ENCODE peak calls at places on chromosomes 7 and 10, in five cellular contexts. K is fibroblast of the aortic adventitia, C is A549, A is thyroid gland, G is fibroblast of lung. J is an unnamed sample.

GRCh38 chr10:103139803-103140202 is 53.3 kb downstream of the NT5C2 start:
- DNase-seq in K (no peak), C (no peak), A (no peak), G (no peak), J (no peak)

GRCh38 chr10:119803264-119803663 is 69.4 kb downstream of the MCMBP start:
- DNase-seq in K (peak), C (no peak), A (no peak), G (peak), J (peak)

GRCh38 chr7:38630720-38631673 is at the start of gene AMPH:
- DNase-seq in K (peak), C (no peak), A (no peak), G (peak), J (peak)

GRCh38 chr10:510415-510881 is 179.0 kb downstream of the DIP2C start:
- DNase-seq in K (peak), C (no peak), A (no peak), G (no peak), J (peak)

GRCh38 chr7:131608112-131608498 is 51.7 kb upstream of the PODXL start:
- DNase-seq in K (no peak), C (no peak), A (no peak), G (no peak), J (no peak)

GRCh38 chr10:126240483-126240882 is 147.8 kb downstream of the ADAM12 start:
- DNase-seq in K (no peak), C (no peak), A (peak), G (no peak), J (peak)

GRCh38 chr7:47379629-47380324 is 202.1 kb downstream of the TNS3 start:
- DNase-seq in K (peak), C (no peak), A (peak), G (peak), J (peak)

GRCh38 chr10:6185039-6185716 is 17.6 kb upstream of the PFKFB3 start:
- DNase-seq in K (no peak), C (no peak), A (no peak), G (no peak), J (no peak)

GRCh38 chr10:126137557-126138221 is 241.3 kb downstream of the FANK1 start:
- DNase-seq in K (no peak), C (no peak), A (no peak), G (peak), J (peak)

GRCh38 chr7:47875998-47876744 is 72.1 kb downstream of the PKD1L1 start:
- DNase-seq in K (no peak), C (no peak), A (no peak), G (no peak), J (no peak)

GRCh38 chr7:159175792-159176191 is 31.1 kb upstream of the VIPR2 start:
- DNase-seq in K (no peak), C (no peak), A (no peak), G (no peak), J (no peak)

GRCh38 chr10:132860527-132860926 is 74.6 kb upstream of the NKX6-2 start:
- DNase-seq in K (no peak), C (no peak), A (no peak), G (no peak), J (no peak)

GRCh38 chr10:6667679-6668270 is 87.7 kb upstream of the PRKCQ start:
- DNase-seq in K (peak), C (peak), A (peak), G (peak), J (peak)

GRCh38 chr7:35991511-35992232 is 161.4 kb upstream of the EEPD1 start:
- DNase-seq in K (no peak), C (no peak), A (no peak), G (no peak), J (no peak)

GRCh38 chr10:85607296-85607695 is 759.3 kb downstream of the GRID1 start:
- DNase-seq in K (no peak), C (no peak), A (no peak), G (no peak), J (no peak)

GRCh38 chr7:135616136-135616535 is 46.2 kb upstream of the STMP1 start:
- DNase-seq in K (no peak), C (no peak), A (no peak), G (no peak), J (no peak)

GRCh38 chr7:77327932-77328628 is 88.1 kb downstream of the GSAP start:
- DNase-seq in K (no peak), C (no peak), A (peak), G (no peak), J (no peak)

GRCh38 chr7:77328669-77329068 is 87.5 kb downstream of the GSAP start:
- DNase-seq in K (peak), C (no peak), A (no peak), G (peak), J (peak)

GRCh38 chr7:77329466-77330168 is 86.5 kb downstream of the GSAP start:
- DNase-seq in K (no peak), C (no peak), A (no peak), G (no peak), J (no peak)

GRCh38 chr7:77327067-77327931 is 88.8 kb downstream of the GSAP start:
- DNase-seq in K (peak), C (no peak), A (peak), G (peak), J (peak)

DNA sequence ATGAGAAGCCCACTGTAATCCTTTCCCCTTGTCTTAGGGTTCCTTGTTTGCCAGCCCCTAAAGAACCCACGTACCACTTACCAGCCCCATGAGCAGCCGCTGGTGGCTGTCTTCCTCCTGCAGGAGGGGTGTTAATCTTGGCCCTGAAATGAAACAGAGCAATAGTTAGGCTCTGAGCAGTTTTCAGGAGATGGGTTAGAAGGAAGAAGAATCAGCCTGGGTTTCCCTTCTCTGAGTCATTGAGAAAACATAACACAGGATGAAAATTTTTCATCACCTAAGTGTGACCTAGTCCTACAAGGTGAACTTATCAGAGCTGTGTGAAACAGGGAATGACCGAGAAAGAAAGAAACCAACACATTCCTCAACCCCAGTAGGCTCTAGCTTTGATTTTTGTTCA is 90.0 kb downstream of the GSAP start:
- DNase-seq in K (no peak), C (no peak), A (no peak), G (no peak), J (peak)
- TF ChIP-seq CTCF in K (no peak), C (no peak), A (no peak), G (no peak), J (no peak)

GRCh38 chr7:86916277-86916825 is 143.1 kb downstream of the ELAPOR2 start:
- DNase-seq in K (no peak), C (no peak), A (no peak), G (no peak), J (no peak)

GRCh38 chr7:86913709-86914108 is 145.7 kb downstream of the ELAPOR2 start:
- DNase-seq in K (peak), C (no peak), A (no peak), G (peak), J (peak)

GRCh38 chr7:86914468-86915054 is 144.9 kb downstream of the ELAPOR2 start:
- DNase-seq in K (peak), C (no peak), A (no peak), G (peak), J (peak)

GRCh38 chr7:86908948-86909347 is 150.5 kb downstream of the ELAPOR2 start:
- DNase-seq in K (peak), C (no peak), A (no peak), G (peak), J (peak)

DNA sequence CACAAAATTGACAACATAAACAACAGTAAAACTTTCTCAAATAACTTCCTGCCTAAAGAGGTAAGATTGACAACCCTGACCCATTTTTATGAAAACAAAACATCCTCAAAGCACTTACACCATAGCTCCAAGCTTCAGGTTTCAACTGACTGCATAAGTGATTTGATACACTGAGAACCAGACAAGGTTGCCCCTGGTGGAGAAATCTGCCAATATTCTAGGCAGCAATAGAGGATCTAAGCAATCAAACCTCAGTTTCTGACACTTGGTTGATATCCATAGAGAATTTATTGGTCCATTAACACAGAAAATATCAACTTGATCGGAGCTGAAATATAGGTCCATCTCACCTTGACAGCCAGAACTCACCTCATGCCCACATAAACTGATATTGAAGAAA is 147.8 kb downstream of the ELAPOR2 start:
- DNase-seq in K (no peak), C (no peak), A (no peak), G (no peak), J (no peak)
- TF ChIP-seq CTCF in K (no peak), C (no peak), A (no peak), G (no peak), J (no peak)

GRCh38 chr10:84541289-84541637 is 212.9 kb downstream of the CCSER2 start:
- DNase-seq in K (no peak), C (no peak), A (peak), G (no peak), J (no peak)
- TF ChIP-seq CTCF in K (no peak), C (no peak), A (peak), G (no peak), J (peak)

DNA sequence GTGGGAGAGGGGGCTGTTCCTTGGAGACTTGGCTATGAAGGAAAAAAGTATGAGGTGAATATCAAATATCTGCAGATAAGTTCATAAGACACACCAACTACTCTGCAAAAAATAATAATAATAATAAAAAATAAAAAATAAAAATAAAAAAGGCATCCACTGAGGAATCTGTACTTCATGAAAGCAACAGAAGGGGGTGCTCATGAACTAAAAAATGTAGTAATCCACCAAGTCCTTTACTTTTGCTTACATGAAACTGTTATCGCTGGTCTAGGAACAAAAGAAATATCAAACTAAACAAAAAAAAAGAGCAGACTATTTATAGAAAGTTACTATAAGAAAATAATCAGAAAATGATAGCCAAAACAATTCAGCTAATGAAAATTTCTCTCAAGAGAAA is 579.0 kb downstream of the PHTF2 start:
- DNase-seq in K (no peak), C (no peak), A (no peak), G (no peak), J (no peak)
- TF ChIP-seq CTCF in K (no peak), C (no peak), A (no peak), G (no peak), J (no peak)

GRCh38 chr10:48792121-48792520 is 107.4 kb downstream of the WDFY4 start:
- DNase-seq in K (no peak), C (no peak), A (no peak), G (peak), J (no peak)
- TF ChIP-seq CTCF in K (no peak), C (no peak), A (no peak), G (no peak), J (no peak)

DNA sequence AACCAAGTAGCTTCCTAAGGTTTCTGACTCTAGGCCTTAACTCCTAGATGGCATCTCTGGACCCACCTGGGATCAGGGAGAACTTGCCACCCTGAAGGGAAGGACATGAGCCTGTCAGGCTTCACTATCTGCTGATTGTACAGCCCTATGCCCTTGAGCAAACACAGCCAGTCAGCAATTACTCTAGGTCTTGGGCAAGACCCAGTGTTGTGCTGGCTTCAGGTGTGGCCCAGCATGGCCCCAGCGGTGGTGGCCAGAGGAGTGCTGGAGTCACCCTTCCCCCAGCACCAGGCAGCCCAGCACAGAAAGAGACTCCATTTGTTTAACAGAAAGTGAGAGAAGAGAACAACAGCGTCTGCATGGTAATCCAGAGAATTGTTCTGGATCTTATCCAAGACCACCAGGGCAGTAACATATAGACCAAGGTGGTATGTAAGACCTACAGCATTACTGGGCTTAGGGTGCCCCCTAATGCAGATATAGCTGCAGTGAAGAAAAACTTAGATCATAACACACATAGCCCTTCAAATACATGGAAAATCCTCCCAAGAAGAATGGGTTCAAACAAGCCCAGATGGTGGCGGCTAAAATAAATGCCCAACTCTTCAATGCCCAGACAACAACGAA is 207.7 kb downstream of the MAGI2 start:
- DNase-seq in K (no peak), C (no peak), A (no peak), G (no peak), J (no peak)
- TF ChIP-seq CTCF in K (no peak), C (no peak), A (no peak), G (no peak), J (no peak)

GRCh38 chr10:43137971-43138756 is at the start of gene CSGALNACT2:
- DNase-seq in K (peak), C (peak), A (peak), G (peak), J (peak)
- TF ChIP-seq CTCF in K (no peak), C (no peak), A (no peak), G (no peak), J (no peak)

J was measured in astrocyte of the spinal cord.